ENCODE peak calls at places on chromosomes 11 and 22, in four cellular contexts. B is pancreas, R is transverse colon, L is adrenal gland. G is an unnamed sample.

GRCh38 chr11:19187880-19188279 is 13.9 kb downstream of the CSRP3 start:
- DNase-seq in B (no peak), R (no peak), L (no peak), G (no peak)

GRCh38 chr11:46380340-46381045 is 976 bp upstream of the MDK start:
- DNase-seq in B (peak; percentile 85), R (peak; percentile 87), L (peak; percentile 77), G (peak; percentile 73)

GRCh38 chr22:41382098-41382578 is 396 bp downstream of the TEF start:
- DNase-seq in B (peak; percentile 85), R (peak; percentile 74), L (peak; percentile 79), G (peak; percentile 69)

GRCh38 chr11:73965076-73965763 is 14.4 kb downstream of the DNAJB13 start:
- DNase-seq in B (peak; percentile 35), R (no peak), L (no peak), G (no peak)

GRCh38 chr22:47837703-47838102 is 1075.3 kb downstream of the TBC1D22A start:
- DNase-seq in B (no peak), R (no peak), L (no peak), G (no peak)

GRCh38 chr11:95156916-95157568 is 67.4 kb downstream of the ENDOD1 start:
- DNase-seq in B (no peak), R (no peak), L (no peak), G (no peak)

GRCh38 chr11:15194671-15195415 is 80.1 kb downstream of the INSC start:
- DNase-seq in B (no peak), R (no peak), L (no peak), G (no peak)

GRCh38 chr11:57735655-57736298 is 5.5 kb upstream of the SELENOH start:
- DNase-seq in B (no peak), R (peak; percentile 32), L (no peak), G (no peak)

GRCh38 chr22:17106785-17107546 is 14.2 kb downstream of the TMEM121B start:
- DNase-seq in B (no peak), R (no peak), L (no peak), G (no peak)

GRCh38 chr22:41922940-41923594 is 3.5 kb downstream of the TNFRSF13C start:
- DNase-seq in B (no peak), R (no peak), L (no peak), G (no peak)

GRCh38 chr11:118245946-118246562 is 6.1 kb downstream of the MPZL3 start:
- DNase-seq in B (no peak), R (no peak), L (no peak), G (no peak)

GRCh38 chr11:36454551-36454950 is 55.5 kb downstream of the TRAF6 start:
- DNase-seq in B (no peak), R (no peak), L (no peak), G (no peak)

GRCh38 chr11:36455658-36456111 is 54.4 kb downstream of the TRAF6 start:
- DNase-seq in B (no peak), R (peak; percentile 24), L (peak; percentile 69), G (peak; percentile 89)

GRCh38 chr11:36453678-36454077 is 56.4 kb downstream of the TRAF6 start:
- DNase-seq in B (no peak), R (no peak), L (no peak), G (no peak)

GRCh38 chr11:36456136-36456535 is 53.9 kb downstream of the TRAF6 start:
- DNase-seq in B (no peak), R (no peak), L (no peak), G (no peak)

DNA sequence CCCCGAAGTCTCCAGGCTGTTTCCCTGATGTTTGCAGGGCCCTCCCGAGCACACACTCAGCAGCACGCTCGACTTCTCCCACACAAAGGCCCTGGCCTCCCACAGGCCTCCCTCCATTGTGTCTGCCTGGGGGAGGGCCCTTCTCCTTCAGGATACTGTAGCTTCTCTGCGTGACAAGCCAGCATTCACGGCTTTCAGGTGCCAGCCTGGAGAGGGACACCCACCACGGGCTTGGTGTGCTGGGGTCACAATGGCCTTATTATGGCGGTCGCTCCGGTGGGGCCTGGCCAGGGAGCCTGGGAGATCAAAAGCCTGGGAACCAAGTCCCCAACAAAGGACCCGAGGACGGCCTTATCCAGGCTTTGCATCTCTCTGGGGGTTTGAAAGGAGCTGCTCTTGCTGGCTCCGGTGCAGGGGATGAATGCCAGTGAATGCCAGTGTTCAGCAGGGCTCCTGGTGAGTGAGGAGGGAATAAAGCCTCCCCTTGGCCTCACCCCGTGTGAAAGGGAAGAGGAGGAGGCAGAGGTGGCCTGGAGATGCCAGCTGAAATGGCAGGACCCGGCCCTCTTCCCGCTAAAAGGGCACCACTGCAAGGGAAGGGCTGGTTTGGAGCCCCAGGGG is 55.0 kb downstream of the TRAF6 start:
- DNase-seq in B (no peak), R (no peak), L (no peak), G (peak; percentile 26)
- H3K4me3 ChIP-seq in B (no peak overlapping the region), R (no peak overlapping the region), L (no peak overlapping the region), G (no peak overlapping the region)

DNA sequence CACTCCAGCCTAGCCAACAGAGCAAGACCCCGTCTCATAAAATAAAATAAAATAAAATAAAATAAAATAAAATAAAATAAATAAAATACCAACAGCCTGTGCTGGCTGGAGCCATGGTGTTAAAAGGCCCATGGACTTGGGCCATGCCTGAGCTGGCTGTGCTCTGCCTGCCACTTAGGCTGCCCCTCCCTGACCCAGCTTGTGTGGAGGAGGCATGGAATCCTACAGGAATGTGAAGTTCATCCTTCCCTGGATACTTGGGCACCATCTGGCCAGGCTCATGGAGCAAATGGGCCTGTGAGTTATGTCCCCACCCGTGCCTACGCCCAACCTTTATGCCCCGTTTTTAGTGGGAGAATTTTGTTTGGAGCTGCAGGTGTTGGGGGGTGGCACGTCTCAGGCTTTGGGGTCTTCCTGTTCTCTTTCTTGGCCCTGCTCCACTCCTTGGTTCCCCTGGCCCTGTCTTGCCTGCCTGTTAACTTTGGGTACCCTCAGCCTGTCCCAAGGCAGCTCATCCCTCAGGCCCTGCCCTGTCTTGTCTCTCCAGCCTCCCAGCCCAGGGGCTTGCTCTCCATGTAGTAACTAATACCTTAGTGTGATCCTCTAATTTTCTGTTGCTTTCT is 51.3 kb downstream of the BCR start:
- DNase-seq in B (peak; percentile 24), R (no peak), L (no peak), G (no peak)
- H3K36me3 ChIP-seq in B (no peaks in the 10 kb centered on the region), R (no peaks in the 10 kb centered on the region), L (no peaks in the 10 kb centered on the region), G (no peaks in the 10 kb centered on the region)

GRCh38 chr11:84923489-84923888 is 703.7 kb downstream of the DLG2 start:
- DNase-seq in B (no peak), R (no peak), L (no peak), G (no peak)

GRCh38 chr11:84922212-84922805 is 704.8 kb downstream of the DLG2 start:
- DNase-seq in B (no peak), R (no peak), L (no peak), G (no peak)

GRCh38 chr11:84924290-84924689 is 702.9 kb downstream of the DLG2 start:
- DNase-seq in B (no peak), R (no peak), L (no peak), G (no peak)

DNA sequence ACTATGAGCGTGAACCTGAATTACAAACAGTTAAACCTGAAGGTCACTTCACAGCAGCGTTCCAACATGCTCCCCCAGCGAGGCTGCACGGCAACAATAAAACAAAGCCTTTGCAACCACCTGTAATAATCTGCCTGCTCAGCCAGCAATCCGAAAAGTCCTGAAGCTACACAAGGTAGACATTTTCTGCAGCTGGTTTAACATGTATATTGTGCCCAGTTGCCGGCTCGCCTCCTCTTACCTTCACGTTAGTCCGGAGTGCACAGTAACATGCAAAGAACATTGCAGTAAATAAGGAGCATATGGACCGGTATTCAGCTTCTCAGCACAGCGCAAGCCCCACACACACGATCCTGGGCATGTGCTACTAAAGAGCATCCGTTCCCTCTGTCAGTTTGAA is 704.3 kb downstream of the DLG2 start:
- DNase-seq in B (no peak), R (peak; percentile 7), L (no peak), G (no peak)
- H3K4me3 ChIP-seq in B (no peak overlapping the region), R (no peak overlapping the region), L (no peak overlapping the region), G (peak overlapping the region; percentile 18)

DNA sequence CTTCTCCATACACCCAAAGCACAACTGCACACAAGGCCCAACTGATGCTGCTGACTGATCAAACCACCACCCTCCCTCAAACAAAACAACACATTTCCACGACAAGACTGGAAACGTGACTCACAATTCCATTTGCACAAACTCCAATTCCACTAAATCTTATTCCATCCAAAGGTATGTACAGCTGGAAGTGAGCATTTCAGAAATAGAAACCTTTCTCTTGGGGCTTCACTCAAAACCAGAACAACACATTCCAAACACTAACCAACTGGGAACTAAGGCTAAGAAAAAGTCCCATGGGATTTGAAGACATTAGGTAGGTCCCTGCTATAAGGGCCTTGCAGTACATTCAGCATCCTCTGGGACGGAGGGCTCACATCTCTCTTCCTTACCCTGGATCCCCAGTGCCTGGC is 19.6 kb downstream of the MORC2 start:
- DNase-seq in B (no peak), R (no peak), L (no peak), G (no peak)
- H3K36me3 ChIP-seq in B (no peaks in the 10 kb centered on the region), R (peaks cover 29% of the 10 kb centered on the region), L (no peaks in the 10 kb centered on the region), G (peaks cover 34% of the 10 kb centered on the region)

GRCh38 chr22:29030016-29030617 is 31.5 kb downstream of the C22orf31 start:
- DNase-seq in B (no peak), R (no peak), L (no peak), G (no peak)
- H3K4me3 ChIP-seq in B (peak overlapping the region; percentile 43), R (peak overlapping the region; percentile 43), L (no peak overlapping the region), G (peak overlapping the region; percentile 15)

GRCh38 chr11:9735236-9735635 is 71.4 kb downstream of the SWAP70 start:
- DNase-seq in B (no peak), R (no peak), L (no peak), G (no peak)

GRCh38 chr11:9733212-9733611 is 69.3 kb downstream of the SWAP70 start:
- DNase-seq in B (no peak), R (no peak), L (no peak), G (no peak)

GRCh38 chr11:9728058-9728457 is 64.2 kb downstream of the SWAP70 start:
- DNase-seq in B (no peak), R (no peak), L (no peak), G (no peak)

GRCh38 chr11:9732453-9732852 is 68.6 kb downstream of the SWAP70 start:
- DNase-seq in B (no peak), R (no peak), L (no peak), G (no peak)

GRCh38 chr11:9731256-9731655 is 67.4 kb downstream of the SWAP70 start:
- DNase-seq in B (no peak), R (no peak), L (no peak), G (no peak)
- H3K36me3 ChIP-seq in B (no peaks in the 10 kb centered on the region), R (peaks cover 22% of the 10 kb centered on the region), L (no peaks in the 10 kb centered on the region), G (peaks cover 87% of the 10 kb centered on the region)

GRCh38 chr11:70476669-70477068 is 78.3 kb downstream of the CTTN start:
- DNase-seq in B (no peak), R (no peak), L (peak; percentile 72), G (no peak)
- H3K4me3 ChIP-seq in B (no peak overlapping the region), R (no peak overlapping the region), L (no peak overlapping the region), G (no peak overlapping the region)

G was measured in heart right ventricle.